ENCODE peak calls at places on chromosomes 6 and 20, in nine cellular contexts. B, O, M, H, F, R, S, U and E are unnamed samples.

GRCh38 chr6:37480118-37480736 is 19.5 kb downstream of the CCDC167 start:
- DNase-seq in F (no peak), B (no peak), U (no peak), M (no peak), S (no peak), O (no peak), R (no peak), H (no peak), E (no peak)

GRCh38 chr6:145544514-145544913 is 190.8 kb downstream of the EPM2A start:
- DNase-seq in F (no peak), H (no peak), B (no peak), S (no peak), U (no peak), R (no peak), M (no peak), O (no peak), E (no peak)

GRCh38 chr6:135637701-135638100 is 140.2 kb upstream of the AHI1 start:
- DNase-seq in S (no peak), H (no peak), R (no peak), O (no peak), U (no peak), F (no peak), M (no peak), B (no peak), E (no peak)

GRCh38 chr6:16969699-16970695 is 131.9 kb upstream of the STMND1 start:
- DNase-seq in U (no peak), H (no peak), O (no peak), F (no peak), M (no peak), S (no peak), B (no peak), R (no peak), E (no peak)

GRCh38 chr6:13427838-13428527 is 59.4 kb downstream of the GFOD1 start:
- DNase-seq in F (peak; percentile 98), S (no peak), H (no peak), R (no peak), O (no peak), M (no peak), U (peak; percentile 72), B (no peak), E (no peak)

GRCh38 chr6:144377586-144377985 is 92.5 kb downstream of the UTRN start:
- DNase-seq in U (no peak), B (no peak), H (no peak), S (no peak), O (no peak), R (no peak), F (no peak), M (no peak), E (no peak)

GRCh38 chr6:31952140-31952805 is 6.4 kb downstream of the CFB start:
- DNase-seq in R (peak; percentile 78), B (peak; percentile 68), S (no peak), H (peak; percentile 75), O (no peak), F (no peak), U (peak; percentile 73), M (peak; percentile 71), E (no peak)

GRCh38 chr20:49291200-49291599 is 13.3 kb upstream of the ZNFX1 start:
- DNase-seq in M (no peak), R (no peak), B (no peak), H (no peak), F (no peak), O (no peak), S (no peak), U (no peak), E (no peak)

GRCh38 chr6:168597471-168597875 is 156.5 kb downstream of the SMOC2 start:
- DNase-seq in R (no peak), H (no peak), U (no peak), O (no peak), B (no peak), M (no peak), F (no peak), S (no peak), E (no peak)

GRCh38 chr6:30216096-30216495 is 2.9 kb upstream of the TRIM26 start:
- DNase-seq in S (no peak), H (no peak), R (no peak), B (no peak), F (no peak), M (no peak), O (no peak), U (no peak), E (no peak)

GRCh38 chr20:52269926-52270325 is 78.3 kb upstream of the ZFP64 start:
- DNase-seq in O (no peak), S (no peak), U (no peak), M (no peak), H (no peak), B (no peak), F (no peak), R (no peak), E (no peak)

GRCh38 chr20:52267418-52267817 is 75.8 kb upstream of the ZFP64 start:
- DNase-seq in F (no peak), R (no peak), B (no peak), M (no peak), U (no peak), H (no peak), O (no peak), S (no peak), E (no peak)

GRCh38 chr20:52268184-52268583 is 76.6 kb upstream of the ZFP64 start:
- DNase-seq in O (no peak), S (no peak), M (no peak), H (no peak), U (no peak), R (no peak), F (no peak), B (no peak), E (no peak)

DNA sequence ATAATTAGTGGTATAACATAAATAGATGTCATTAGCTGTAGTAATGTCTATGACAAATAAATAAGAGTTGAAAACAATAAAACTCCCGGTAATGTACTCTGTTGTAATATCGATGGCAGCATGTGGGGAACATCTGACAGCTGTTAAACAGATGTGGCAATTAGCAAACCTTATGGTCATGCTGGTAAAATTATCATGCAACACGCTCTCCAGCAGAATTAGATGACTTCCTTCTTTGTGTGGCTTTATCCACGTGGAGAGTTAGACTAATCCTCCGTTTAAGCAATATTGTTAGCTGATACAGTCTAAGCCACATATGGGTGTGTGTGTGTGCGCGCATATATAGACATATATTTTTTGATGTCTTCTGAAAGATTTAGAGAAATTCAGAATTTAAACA is 77.7 kb upstream of the ZFP64 start:
- DNase-seq in B (no peak), H (peak; percentile 45), F (no peak), M (no peak), R (no peak), U (no peak), O (no peak), S (no peak), E (peak; percentile 95)
- TF ChIP-seq CTCF in B (no peak), H (no peak), F (no peak), M (no peak), R (no peak), U (no peak), O (no peak), S (no peak), E (no peak)

GRCh38 chr6:80203283-80203682 is 96.8 kb downstream of the BCKDHB start:
- DNase-seq in U (no peak), F (no peak), S (no peak), M (no peak), B (no peak), H (no peak), O (no peak), R (no peak), E (no peak)
- H3K27ac ChIP-seq in U (no peak overlapping the region), F (no peak overlapping the region), S (no peak overlapping the region), M (no peak overlapping the region), B (no peak overlapping the region), H (no peak overlapping the region), O (no peak overlapping the region), R (no peak overlapping the region), E (no peak overlapping the region)

GRCh38 chr20:57988422-57988821 is 240.0 kb downstream of the ANKRD60 start:
- DNase-seq in B (no peak), R (no peak), U (no peak), M (no peak), O (no peak), S (no peak), H (no peak), F (no peak), E (no peak)

GRCh38 chr20:57991211-57991841 is 237.1 kb downstream of the ANKRD60 start:
- DNase-seq in F (no peak), H (peak; percentile 57), M (no peak), R (no peak), U (no peak), S (no peak), B (peak; percentile 72), O (no peak), E (no peak)

GRCh38 chr20:57988828-57989227 is 239.6 kb downstream of the ANKRD60 start:
- DNase-seq in M (no peak), R (no peak), B (no peak), F (no peak), U (no peak), O (no peak), H (no peak), S (no peak), E (no peak)

GRCh38 chr20:57987659-57988058 is 240.8 kb downstream of the ANKRD60 start:
- DNase-seq in B (no peak), F (no peak), M (no peak), O (no peak), R (no peak), U (no peak), H (no peak), S (no peak), E (no peak)

GRCh38 chr20:57990396-57990987 is 238.0 kb downstream of the ANKRD60 start:
- DNase-seq in R (no peak), M (no peak), O (no peak), H (no peak), S (no peak), B (no peak), U (no peak), F (no peak), E (no peak)
- TF ChIP-seq REST in R (no peak), M (no peak), O (no peak), H (no peak), S (no peak), B (no peak), U (no peak), F (no peak), E (no peak)

GRCh38 chr6:10451394-10451793 is 36.5 kb upstream of the TFAP2A start:
- DNase-seq in F (no peak), S (no peak), B (no peak), H (no peak), O (no peak), U (peak; percentile 60), R (no peak), M (no peak), E (no peak)
- TF ChIP-seq CTCF in F (no peak), S (no peak), B (no peak), H (no peak), O (peak; percentile 11), U (peak; percentile 61), R (no peak), M (no peak), E (no peak)